ENCODE peak calls at places on chromosome 12, in ten cellular contexts. One of them, this sample, is unnamed.

GRCh38 chr12:76738824-76739579 is 24.9 kb upstream of the ZDHHC17 start:
- DNase-seq in mammary epithelial cell: no peak
- DNase-seq in AG04450: no peak
- DNase-seq in C1 segment of cervical spinal cord: no peak
- DNase-seq in stimulated activated CD4-positive, alpha-beta T cell treated with anti-CD3 and anti-CD28 coated beads, Interleukin-4, amount 100 ng/mL, for 4 hours: no peak
- DNase-seq in left lung: no peak
- DNase-seq in MV-4-11: no peak
- DNase-seq in NCI-H226: no peak
- DNase-seq in mesendoderm: peak; percentile 56
- DNase-seq in NCI-H1694: no peak
- DNase-seq in this sample: no peak

GRCh38 chr12:96334502-96334901 is 65.7 kb downstream of the CDK17 start:
- DNase-seq in NCI-H226: no peak
- DNase-seq in mammary epithelial cell: no peak
- DNase-seq in NCI-H1694: no peak
- DNase-seq in AG04450: no peak
- DNase-seq in stimulated activated CD4-positive, alpha-beta T cell treated with anti-CD3 and anti-CD28 coated beads, Interleukin-4, amount 100 ng/mL, for 4 hours: no peak
- DNase-seq in C1 segment of cervical spinal cord: no peak
- DNase-seq in MV-4-11: no peak
- DNase-seq in left lung: no peak
- DNase-seq in mesendoderm: no peak
- DNase-seq in this sample: peak; percentile 25

GRCh38 chr12:56172839-56173238 is 14.7 kb downstream of the MYL6 start:
- DNase-seq in MV-4-11: no peak
- DNase-seq in AG04450: no peak
- DNase-seq in stimulated activated CD4-positive, alpha-beta T cell treated with anti-CD3 and anti-CD28 coated beads, Interleukin-4, amount 100 ng/mL, for 4 hours: no peak
- DNase-seq in mammary epithelial cell: no peak
- DNase-seq in C1 segment of cervical spinal cord: no peak
- DNase-seq in NCI-H226: no peak
- DNase-seq in mesendoderm: no peak
- DNase-seq in left lung: no peak
- DNase-seq in NCI-H1694: no peak
- DNase-seq in this sample: no peak

GRCh38 chr12:6824085-6824800 is 2.6 kb downstream of the GPR162 start:
- DNase-seq in NCI-H226: no peak
- DNase-seq in mesendoderm: no peak
- DNase-seq in left lung: no peak
- DNase-seq in NCI-H1694: no peak
- DNase-seq in MV-4-11: no peak
- DNase-seq in C1 segment of cervical spinal cord: no peak
- DNase-seq in AG04450: no peak
- DNase-seq in stimulated activated CD4-positive, alpha-beta T cell treated with anti-CD3 and anti-CD28 coated beads, Interleukin-4, amount 100 ng/mL, for 4 hours: no peak
- DNase-seq in mammary epithelial cell: no peak
- DNase-seq in this sample: no peak

GRCh38 chr12:26466709-26467108 is 271.3 kb downstream of the SSPN start:
- DNase-seq in AG04450: no peak
- DNase-seq in mammary epithelial cell: no peak
- DNase-seq in mesendoderm: no peak
- DNase-seq in left lung: no peak
- DNase-seq in MV-4-11: no peak
- DNase-seq in C1 segment of cervical spinal cord: no peak
- DNase-seq in NCI-H1694: no peak
- DNase-seq in NCI-H226: no peak
- DNase-seq in stimulated activated CD4-positive, alpha-beta T cell treated with anti-CD3 and anti-CD28 coated beads, Interleukin-4, amount 100 ng/mL, for 4 hours: no peak
- DNase-seq in this sample: no peak

GRCh38 chr12:76883826-76884225 is 5.0 kb upstream of the CSRP2 start:
- DNase-seq in MV-4-11: no peak
- DNase-seq in mammary epithelial cell: peak; percentile 27
- DNase-seq in mesendoderm: no peak
- DNase-seq in left lung: no peak
- DNase-seq in C1 segment of cervical spinal cord: no peak
- DNase-seq in AG04450: no peak
- DNase-seq in NCI-H1694: peak; percentile 37
- DNase-seq in stimulated activated CD4-positive, alpha-beta T cell treated with anti-CD3 and anti-CD28 coated beads, Interleukin-4, amount 100 ng/mL, for 4 hours: no peak
- DNase-seq in NCI-H226: peak; percentile 16
- DNase-seq in this sample: no peak

GRCh38 chr12:40261937-40262336 is 37.1 kb downstream of the LRRK2 start:
- DNase-seq in MV-4-11: peak; percentile 70
- DNase-seq in stimulated activated CD4-positive, alpha-beta T cell treated with anti-CD3 and anti-CD28 coated beads, Interleukin-4, amount 100 ng/mL, for 4 hours: no peak
- DNase-seq in NCI-H226: no peak
- DNase-seq in C1 segment of cervical spinal cord: no peak
- DNase-seq in AG04450: no peak
- DNase-seq in mesendoderm: no peak
- DNase-seq in left lung: no peak
- DNase-seq in mammary epithelial cell: no peak
- DNase-seq in NCI-H1694: no peak
- DNase-seq in this sample: no peak

GRCh38 chr12:51687142-51687935 is 96.3 kb downstream of the SCN8A start:
- DNase-seq in stimulated activated CD4-positive, alpha-beta T cell treated with anti-CD3 and anti-CD28 coated beads, Interleukin-4, amount 100 ng/mL, for 4 hours: no peak
- DNase-seq in NCI-H1694: no peak
- DNase-seq in C1 segment of cervical spinal cord: no peak
- DNase-seq in MV-4-11: no peak
- DNase-seq in mesendoderm: no peak
- DNase-seq in left lung: no peak
- DNase-seq in AG04450: no peak
- DNase-seq in NCI-H226: peak; percentile 75
- DNase-seq in mammary epithelial cell: peak; percentile 33
- DNase-seq in this sample: peak; percentile 33

GRCh38 chr12:14258468-14258947 is 107.0 kb upstream of the ATF7IP start:
- DNase-seq in AG04450: no peak
- DNase-seq in mesendoderm: peak; percentile 42
- DNase-seq in stimulated activated CD4-positive, alpha-beta T cell treated with anti-CD3 and anti-CD28 coated beads, Interleukin-4, amount 100 ng/mL, for 4 hours: no peak
- DNase-seq in NCI-H1694: no peak
- DNase-seq in NCI-H226: no peak
- DNase-seq in mammary epithelial cell: no peak
- DNase-seq in MV-4-11: no peak
- DNase-seq in C1 segment of cervical spinal cord: peak; percentile 48
- DNase-seq in left lung: no peak
- DNase-seq in this sample: no peak

GRCh38 chr12:92596388-92596787 is 106.4 kb upstream of the PLEKHG7 start:
- DNase-seq in AG04450: peak; percentile 30
- DNase-seq in mesendoderm: no peak
- DNase-seq in NCI-H226: peak; percentile 67
- DNase-seq in stimulated activated CD4-positive, alpha-beta T cell treated with anti-CD3 and anti-CD28 coated beads, Interleukin-4, amount 100 ng/mL, for 4 hours: no peak
- DNase-seq in MV-4-11: no peak
- DNase-seq in mammary epithelial cell: no peak
- DNase-seq in NCI-H1694: no peak
- DNase-seq in C1 segment of cervical spinal cord: no peak
- DNase-seq in left lung: no peak
- DNase-seq in this sample: peak; percentile 63

GRCh38 chr12:109900752-109901580 is 892 bp downstream of the TCHP start:
- DNase-seq in AG04450: no peak
- DNase-seq in left lung: no peak
- DNase-seq in mammary epithelial cell: no peak
- DNase-seq in NCI-H226: no peak
- DNase-seq in mesendoderm: peak; percentile 70
- DNase-seq in MV-4-11: no peak
- DNase-seq in stimulated activated CD4-positive, alpha-beta T cell treated with anti-CD3 and anti-CD28 coated beads, Interleukin-4, amount 100 ng/mL, for 4 hours: no peak
- DNase-seq in NCI-H1694: no peak
- DNase-seq in C1 segment of cervical spinal cord: no peak
- DNase-seq in this sample: peak; percentile 17

GRCh38 chr12:93737457-93738198 is 60.5 kb downstream of the CRADD start:
- DNase-seq in NCI-H226: no peak
- DNase-seq in left lung: no peak
- DNase-seq in AG04450: no peak
- DNase-seq in NCI-H1694: no peak
- DNase-seq in mammary epithelial cell: no peak
- DNase-seq in MV-4-11: no peak
- DNase-seq in stimulated activated CD4-positive, alpha-beta T cell treated with anti-CD3 and anti-CD28 coated beads, Interleukin-4, amount 100 ng/mL, for 4 hours: no peak
- DNase-seq in mesendoderm: no peak
- DNase-seq in C1 segment of cervical spinal cord: no peak
- DNase-seq in this sample: no peak

GRCh38 chr12:22286569-22286968 is 47.9 kb downstream of the ST8SIA1 start:
- DNase-seq in MV-4-11: no peak
- DNase-seq in mammary epithelial cell: no peak
- DNase-seq in C1 segment of cervical spinal cord: no peak
- DNase-seq in NCI-H1694: no peak
- DNase-seq in NCI-H226: peak; percentile 44
- DNase-seq in mesendoderm: no peak
- DNase-seq in left lung: no peak
- DNase-seq in stimulated activated CD4-positive, alpha-beta T cell treated with anti-CD3 and anti-CD28 coated beads, Interleukin-4, amount 100 ng/mL, for 4 hours: no peak
- DNase-seq in AG04450: peak; percentile 78
- DNase-seq in this sample: no peak

GRCh38 chr12:124744659-124745467 is 118.8 kb downstream of the SCARB1 start:
- DNase-seq in mesendoderm: peak; percentile 90
- DNase-seq in mammary epithelial cell: no peak
- DNase-seq in C1 segment of cervical spinal cord: no peak
- DNase-seq in MV-4-11: no peak
- DNase-seq in AG04450: no peak
- DNase-seq in NCI-H1694: peak; percentile 90
- DNase-seq in left lung: no peak
- DNase-seq in NCI-H226: peak; percentile 41
- DNase-seq in stimulated activated CD4-positive, alpha-beta T cell treated with anti-CD3 and anti-CD28 coated beads, Interleukin-4, amount 100 ng/mL, for 4 hours: no peak
- DNase-seq in this sample: peak; percentile 50

GRCh38 chr12:107660861-107661415 is 24.7 kb upstream of the PWP1 start:
- DNase-seq in NCI-H1694: no peak
- DNase-seq in left lung: no peak
- DNase-seq in NCI-H226: no peak
- DNase-seq in stimulated activated CD4-positive, alpha-beta T cell treated with anti-CD3 and anti-CD28 coated beads, Interleukin-4, amount 100 ng/mL, for 4 hours: no peak
- DNase-seq in C1 segment of cervical spinal cord: no peak
- DNase-seq in AG04450: no peak
- DNase-seq in mammary epithelial cell: no peak
- DNase-seq in MV-4-11: no peak
- DNase-seq in mesendoderm: no peak
- DNase-seq in this sample: no peak

GRCh38 chr12:93397412-93397811 is 19.7 kb downstream of the NUDT4 start:
- DNase-seq in C1 segment of cervical spinal cord: no peak
- DNase-seq in AG04450: no peak
- DNase-seq in MV-4-11: no peak
- DNase-seq in NCI-H1694: no peak
- DNase-seq in left lung: no peak
- DNase-seq in NCI-H226: no peak
- DNase-seq in stimulated activated CD4-positive, alpha-beta T cell treated with anti-CD3 and anti-CD28 coated beads, Interleukin-4, amount 100 ng/mL, for 4 hours: no peak
- DNase-seq in mesendoderm: no peak
- DNase-seq in mammary epithelial cell: no peak
- DNase-seq in this sample: no peak

GRCh38 chr12:56159482-56160105 is 1.4 kb downstream of the MYL6 start:
- DNase-seq in AG04450: no peak
- DNase-seq in C1 segment of cervical spinal cord: no peak
- DNase-seq in NCI-H226: no peak
- DNase-seq in stimulated activated CD4-positive, alpha-beta T cell treated with anti-CD3 and anti-CD28 coated beads, Interleukin-4, amount 100 ng/mL, for 4 hours: no peak
- DNase-seq in left lung: no peak
- DNase-seq in mesendoderm: no peak
- DNase-seq in mammary epithelial cell: no peak
- DNase-seq in MV-4-11: no peak
- DNase-seq in NCI-H1694: no peak
- DNase-seq in this sample: no peak

GRCh38 chr12:10607885-10608458 is 5.4 kb downstream of the MAGOHB start:
- DNase-seq in mammary epithelial cell: no peak
- DNase-seq in C1 segment of cervical spinal cord: no peak
- DNase-seq in MV-4-11: peak; percentile 9
- DNase-seq in mesendoderm: peak; percentile 30
- DNase-seq in NCI-H226: no peak
- DNase-seq in left lung: no peak
- DNase-seq in NCI-H1694: no peak
- DNase-seq in stimulated activated CD4-positive, alpha-beta T cell treated with anti-CD3 and anti-CD28 coated beads, Interleukin-4, amount 100 ng/mL, for 4 hours: no peak
- DNase-seq in AG04450: no peak
- DNase-seq in this sample: peak; percentile 25

GRCh38 chr12:30696943-30697342 is 1.3 kb upstream of the IPO8 start:
- DNase-seq in NCI-H226: no peak
- DNase-seq in NCI-H1694: no peak
- DNase-seq in mammary epithelial cell: no peak
- DNase-seq in AG04450: no peak
- DNase-seq in MV-4-11: no peak
- DNase-seq in stimulated activated CD4-positive, alpha-beta T cell treated with anti-CD3 and anti-CD28 coated beads, Interleukin-4, amount 100 ng/mL, for 4 hours: no peak
- DNase-seq in C1 segment of cervical spinal cord: no peak
- DNase-seq in left lung: no peak
- DNase-seq in mesendoderm: no peak
- DNase-seq in this sample: no peak

GRCh38 chr12:117494833-117495714 is 133.6 kb upstream of the NOS1 start:
- DNase-seq in mesendoderm: peak; percentile 49
- DNase-seq in NCI-H1694: no peak
- DNase-seq in left lung: no peak
- DNase-seq in stimulated activated CD4-positive, alpha-beta T cell treated with anti-CD3 and anti-CD28 coated beads, Interleukin-4, amount 100 ng/mL, for 4 hours: no peak
- DNase-seq in NCI-H226: no peak
- DNase-seq in C1 segment of cervical spinal cord: no peak
- DNase-seq in AG04450: no peak
- DNase-seq in MV-4-11: no peak
- DNase-seq in mammary epithelial cell: no peak
- DNase-seq in this sample: peak; percentile 53

GRCh38 chr12:19964549-19964948 is 403.8 kb upstream of the PDE3A start:
- DNase-seq in left lung: no peak
- DNase-seq in MV-4-11: no peak
- DNase-seq in AG04450: no peak
- DNase-seq in NCI-H226: peak; percentile 56
- DNase-seq in NCI-H1694: no peak
- DNase-seq in mesendoderm: no peak
- DNase-seq in stimulated activated CD4-positive, alpha-beta T cell treated with anti-CD3 and anti-CD28 coated beads, Interleukin-4, amount 100 ng/mL, for 4 hours: no peak
- DNase-seq in mammary epithelial cell: no peak
- DNase-seq in C1 segment of cervical spinal cord: no peak
- DNase-seq in this sample: no peak

GRCh38 chr12:56046027-56046780 is 4.5 kb downstream of the RPS26 start:
- DNase-seq in stimulated activated CD4-positive, alpha-beta T cell treated with anti-CD3 and anti-CD28 coated beads, Interleukin-4, amount 100 ng/mL, for 4 hours: no peak
- DNase-seq in NCI-H1694: no peak
- DNase-seq in MV-4-11: peak; percentile 22
- DNase-seq in left lung: no peak
- DNase-seq in mammary epithelial cell: peak; percentile 1
- DNase-seq in C1 segment of cervical spinal cord: no peak
- DNase-seq in AG04450: no peak
- DNase-seq in mesendoderm: no peak
- DNase-seq in NCI-H226: peak; percentile 17
- DNase-seq in this sample: no peak

GRCh38 chr12:56995930-56996496 is 10.3 kb downstream of the ZBTB39 start:
- DNase-seq in NCI-H226: no peak
- DNase-seq in mesendoderm: no peak
- DNase-seq in C1 segment of cervical spinal cord: no peak
- DNase-seq in AG04450: no peak
- DNase-seq in MV-4-11: no peak
- DNase-seq in NCI-H1694: no peak
- DNase-seq in stimulated activated CD4-positive, alpha-beta T cell treated with anti-CD3 and anti-CD28 coated beads, Interleukin-4, amount 100 ng/mL, for 4 hours: no peak
- DNase-seq in mammary epithelial cell: no peak
- DNase-seq in left lung: no peak
- DNase-seq in this sample: no peak

GRCh38 chr12:113271853-113272561 is 50.7 kb downstream of the TPCN1 start:
- DNase-seq in left lung: no peak
- DNase-seq in MV-4-11: peak; percentile 80
- DNase-seq in NCI-H226: peak; percentile 64
- DNase-seq in NCI-H1694: no peak
- DNase-seq in C1 segment of cervical spinal cord: peak; percentile 63
- DNase-seq in AG04450: peak; percentile 49
- DNase-seq in mammary epithelial cell: peak; percentile 37
- DNase-seq in stimulated activated CD4-positive, alpha-beta T cell treated with anti-CD3 and anti-CD28 coated beads, Interleukin-4, amount 100 ng/mL, for 4 hours: no peak
- DNase-seq in mesendoderm: peak; percentile 51
- DNase-seq in this sample: no peak

GRCh38 chr12:8033153-8034044 is 883 bp downstream of the FOXJ2 start:
- DNase-seq in mesendoderm: peak; percentile 87
- DNase-seq in stimulated activated CD4-positive, alpha-beta T cell treated with anti-CD3 and anti-CD28 coated beads, Interleukin-4, amount 100 ng/mL, for 4 hours: peak; percentile 41
- DNase-seq in NCI-H1694: no peak
- DNase-seq in NCI-H226: peak; percentile 76
- DNase-seq in AG04450: no peak
- DNase-seq in C1 segment of cervical spinal cord: peak; percentile 48
- DNase-seq in MV-4-11: no peak
- DNase-seq in left lung: no peak
- DNase-seq in mammary epithelial cell: peak; percentile 41
- DNase-seq in this sample: peak; percentile 26

GRCh38 chr12:46450279-46450748 is 77.7 kb upstream of the SLC38A2 start:
- DNase-seq in left lung: peak; percentile 56
- DNase-seq in C1 segment of cervical spinal cord: no peak
- DNase-seq in MV-4-11: no peak
- DNase-seq in NCI-H226: no peak
- DNase-seq in NCI-H1694: no peak
- DNase-seq in mammary epithelial cell: peak; percentile 32
- DNase-seq in mesendoderm: no peak
- DNase-seq in AG04450: no peak
- DNase-seq in stimulated activated CD4-positive, alpha-beta T cell treated with anti-CD3 and anti-CD28 coated beads, Interleukin-4, amount 100 ng/mL, for 4 hours: no peak
- DNase-seq in this sample: peak; percentile 65

GRCh38 chr12:120630139-120630895 is 10.1 kb upstream of the CABP1 start:
- DNase-seq in NCI-H1694: peak; percentile 58
- DNase-seq in mesendoderm: peak; percentile 25
- DNase-seq in mammary epithelial cell: no peak
- DNase-seq in MV-4-11: no peak
- DNase-seq in C1 segment of cervical spinal cord: peak; percentile 13
- DNase-seq in left lung: no peak
- DNase-seq in stimulated activated CD4-positive, alpha-beta T cell treated with anti-CD3 and anti-CD28 coated beads, Interleukin-4, amount 100 ng/mL, for 4 hours: no peak
- DNase-seq in NCI-H226: no peak
- DNase-seq in AG04450: no peak
- DNase-seq in this sample: no peak

GRCh38 chr12:109393437-109394345 is 46.0 kb downstream of the MYO1H start:
- DNase-seq in mesendoderm: peak; percentile 58
- DNase-seq in mammary epithelial cell: peak; percentile 41
- DNase-seq in NCI-H226: peak; percentile 16
- DNase-seq in C1 segment of cervical spinal cord: no peak
- DNase-seq in AG04450: peak; percentile 16
- DNase-seq in left lung: no peak
- DNase-seq in NCI-H1694: peak; percentile 39
- DNase-seq in MV-4-11: peak; percentile 29
- DNase-seq in stimulated activated CD4-positive, alpha-beta T cell treated with anti-CD3 and anti-CD28 coated beads, Interleukin-4, amount 100 ng/mL, for 4 hours: no peak
- DNase-seq in this sample: peak; percentile 85

This sample was measured in PC-3.